ENCODE peak calls at places on chromosomes 13 and 19, in six cellular contexts. Y, V, E, G, M and O are unnamed samples.

GRCh38 chr19:51364200-51365106 is 1.7 kb downstream of the ETFB start:
- DNase-seq in Y (no peak), V (no peak), E (no peak), G (no peak), M (peak), O (no peak)

GRCh38 chr19:1469936-1470863 is 8.8 kb downstream of the C19orf25 start:
- DNase-seq in Y (peak), V (peak), E (peak), G (no peak), M (no peak), O (peak)

GRCh38 chr19:3178377-3178972 is at the start of gene S1PR4:
- DNase-seq in Y (peak), V (no peak), E (no peak), G (no peak), M (no peak), O (peak)

GRCh38 chr19:51365211-51366049 is 758 bp downstream of the ETFB start:
- DNase-seq in Y (no peak), V (no peak), E (no peak), G (no peak), M (peak), O (no peak)

GRCh38 chr13:110841846-110842245 is 73.0 kb downstream of the ANKRD10 start:
- DNase-seq in Y (no peak), V (no peak), E (no peak), G (no peak), M (no peak), O (no peak)

GRCh38 chr19:19595171-19595701 is 23.3 kb downstream of the PBX4 start:
- DNase-seq in Y (no peak), V (no peak), E (no peak), G (no peak), M (no peak), O (no peak)

GRCh38 chr19:40612831-40613668 is 11.9 kb downstream of the LTBP4 start:
- DNase-seq in Y (no peak), V (peak), E (peak), G (no peak), M (no peak), O (peak)

GRCh38 chr13:78129850-78130249 is 211.2 kb upstream of the EDNRB start:
- DNase-seq in Y (no peak), V (no peak), E (no peak), G (no peak), M (no peak), O (no peak)

GRCh38 chr19:54155694-54156093 is 3.8 kb downstream of the LENG1 start:
- DNase-seq in Y (no peak), V (no peak), E (no peak), G (no peak), M (no peak), O (no peak)

GRCh38 chr13:43196171-43196611 is 172.8 kb downstream of the DNAJC15 start:
- DNase-seq in Y (no peak), V (no peak), E (no peak), G (no peak), M (no peak), O (no peak)

GRCh38 chr13:22961835-22962537 is 218.8 kb upstream of the SGCG start:
- DNase-seq in Y (no peak), V (peak), E (no peak), G (no peak), M (no peak), O (no peak)

GRCh38 chr19:6890421-6890913 is 3.1 kb downstream of the ADGRE1 start:
- DNase-seq in Y (no peak), V (no peak), E (no peak), G (no peak), M (no peak), O (no peak)

GRCh38 chr13:29905845-29906244 is 55.4 kb upstream of the UBL3 start:
- DNase-seq in Y (no peak), V (no peak), E (no peak), G (no peak), M (peak), O (no peak)

GRCh38 chr19:20154636-20155035 is 12.4 kb upstream of the ZNF486 start:
- DNase-seq in Y (no peak), V (no peak), E (no peak), G (no peak), M (no peak), O (no peak)

GRCh38 chr13:57629821-57630235 is 1.7 kb upstream of the PCDH17 start:
- DNase-seq in Y (no peak), V (peak), E (peak), G (no peak), M (no peak), O (no peak)

GRCh38 chr19:33146209-33146608 is 14.3 kb downstream of the WDR88 start:
- DNase-seq in Y (no peak), V (no peak), E (no peak), G (no peak), M (no peak), O (no peak)

DNA sequence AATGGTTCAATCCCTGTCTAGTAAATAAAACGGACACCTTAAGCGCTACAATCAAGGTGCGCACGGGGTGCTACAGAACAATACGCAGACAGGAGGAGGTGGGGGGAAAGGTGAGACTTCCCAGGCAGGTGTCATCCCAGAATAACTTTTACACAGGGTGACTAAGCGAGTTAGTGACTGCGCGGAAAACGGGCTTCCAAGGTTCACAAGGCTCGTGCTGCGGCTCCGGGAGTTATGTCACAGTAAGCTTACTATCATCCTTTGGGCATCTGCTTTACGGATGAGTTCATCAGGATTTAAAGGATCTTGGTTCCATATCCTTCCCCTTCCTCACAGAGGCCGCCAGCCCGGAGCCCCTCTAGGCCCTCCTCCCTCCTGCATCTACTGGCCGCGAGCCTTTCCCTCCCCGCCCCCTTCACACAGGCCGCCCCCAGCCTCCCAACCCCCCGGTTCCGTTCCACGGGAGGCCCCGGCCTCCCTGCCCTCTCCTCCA is 487 bp upstream of the IFT88 start:
- DNase-seq in Y (no peak), V (no peak), E (no peak), G (no peak), M (peak), O (no peak)
- TF ChIP-seq POLR2A in Y (no peak), V (no peak), E (no peak), G (no peak), M (peak), O (no peak)

GRCh38 chr19:17076539-17076919 is 952 bp downstream of the MYO9B start:
- DNase-seq in Y (no peak), V (no peak), E (no peak), G (no peak), M (no peak), O (no peak)

GRCh38 chr19:17078920-17079709 is 3.5 kb downstream of the MYO9B start:
- DNase-seq in Y (no peak), V (no peak), E (no peak), G (no peak), M (no peak), O (no peak)

GRCh38 chr19:17079710-17080440 is 4.3 kb downstream of the MYO9B start:
- DNase-seq in Y (peak), V (no peak), E (no peak), G (peak), M (peak), O (peak)

GRCh38 chr19:17077447-17078028 is 2.0 kb downstream of the MYO9B start:
- DNase-seq in Y (no peak), V (no peak), E (no peak), G (no peak), M (no peak), O (no peak)

GRCh38 chr19:17078038-17078919 is 2.7 kb downstream of the MYO9B start:
- DNase-seq in Y (no peak), V (no peak), E (no peak), G (no peak), M (no peak), O (no peak)
- TF ChIP-seq TAF1 in Y (no peak), V (no peak), E (no peak), G (no peak), M (no peak), O (no peak)

DNA sequence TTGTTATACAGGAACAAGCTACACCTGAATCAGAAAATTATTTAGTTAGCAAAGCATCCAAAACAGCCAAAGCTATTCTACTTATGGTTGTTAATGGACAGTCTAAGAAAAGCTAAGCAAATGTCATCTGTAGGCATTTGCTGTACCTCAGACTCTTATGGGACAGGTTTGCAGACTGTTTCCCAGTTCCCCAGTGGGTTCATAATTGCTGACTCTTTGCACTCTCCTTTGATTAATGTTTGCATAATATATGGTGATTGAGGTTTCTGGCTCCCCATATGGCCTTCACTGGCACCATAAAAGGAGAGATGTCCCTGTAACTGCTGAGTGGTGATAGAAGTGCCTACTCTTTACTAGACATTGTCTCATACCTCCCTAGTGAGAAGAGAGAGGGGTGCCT is 142.1 kb downstream of the GPC6 start:
- DNase-seq in Y (no peak), V (no peak), E (peak), G (no peak), M (no peak), O (no peak)
- TF ChIP-seq POLR2A in Y (no peak), V (no peak), E (no peak), G (no peak), M (no peak), O (no peak)

GRCh38 chr19:5103061-5103701 is 134.3 kb downstream of the KDM4B start:
- DNase-seq in Y (no peak), V (no peak), E (no peak), G (no peak), M (no peak), O (no peak)
- TF ChIP-seq TAF1 in Y (no peak), V (no peak), E (no peak), G (no peak), M (no peak), O (no peak)

GRCh38 chr13:109479991-109480696 is 306.2 kb downstream of the IRS2 start:
- DNase-seq in Y (no peak), V (no peak), E (no peak), G (no peak), M (no peak), O (no peak)

GRCh38 chr13:109479534-109479933 is 306.8 kb downstream of the IRS2 start:
- DNase-seq in Y (no peak), V (no peak), E (no peak), G (no peak), M (no peak), O (no peak)

GRCh38 chr13:109481046-109481445 is 305.3 kb downstream of the IRS2 start:
- DNase-seq in Y (no peak), V (no peak), E (no peak), G (no peak), M (no peak), O (no peak)

GRCh38 chr13:109483369-109483768 is 303.0 kb downstream of the IRS2 start:
- DNase-seq in Y (no peak), V (no peak), E (no peak), G (no peak), M (no peak), O (no peak)

DNA sequence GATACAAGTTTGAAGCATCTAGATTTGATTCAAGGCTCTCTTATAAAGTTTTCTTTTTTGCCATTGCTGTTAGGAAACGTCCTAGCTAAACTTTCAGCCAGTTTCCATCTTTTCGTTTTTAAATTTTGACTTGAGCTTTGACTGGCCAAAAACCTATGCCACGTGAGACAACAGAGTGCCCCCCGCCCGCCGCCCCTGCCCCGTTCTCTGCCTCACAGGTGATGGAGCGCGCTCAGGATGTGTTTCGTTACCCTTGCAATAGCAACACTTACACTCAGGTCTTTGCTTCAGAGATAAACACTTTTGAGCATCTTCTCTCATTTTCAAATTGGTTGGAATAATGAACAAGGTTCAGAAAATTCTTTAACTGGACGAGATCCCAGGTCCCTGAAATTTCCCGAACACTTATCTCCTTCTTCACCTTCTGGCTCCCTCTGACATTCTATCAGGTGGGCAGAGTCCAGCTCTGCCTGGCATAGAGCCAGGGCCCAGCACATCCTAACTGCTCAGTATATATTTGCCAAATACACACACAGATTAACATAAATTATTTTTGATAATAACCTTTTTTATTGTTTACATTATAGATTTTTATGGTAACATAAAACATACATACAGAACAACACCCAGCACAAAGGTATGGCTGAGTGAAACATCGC is 301.1 kb downstream of the IRS2 start:
- DNase-seq in Y (no peak), V (no peak), E (no peak), G (no peak), M (no peak), O (no peak)
- TF ChIP-seq POLR2A in Y (no peak), V (no peak), E (no peak), G (no peak), M (no peak), O (no peak)

GRCh38 chr13:106651442-106651841 is 83.5 kb upstream of the ARGLU1 start:
- DNase-seq in Y (no peak), V (no peak), E (no peak), G (no peak), M (no peak), O (no peak)
- TF ChIP-seq TAF1 in Y (no peak), V (no peak), E (no peak), G (no peak), M (no peak), O (no peak)

DNA sequence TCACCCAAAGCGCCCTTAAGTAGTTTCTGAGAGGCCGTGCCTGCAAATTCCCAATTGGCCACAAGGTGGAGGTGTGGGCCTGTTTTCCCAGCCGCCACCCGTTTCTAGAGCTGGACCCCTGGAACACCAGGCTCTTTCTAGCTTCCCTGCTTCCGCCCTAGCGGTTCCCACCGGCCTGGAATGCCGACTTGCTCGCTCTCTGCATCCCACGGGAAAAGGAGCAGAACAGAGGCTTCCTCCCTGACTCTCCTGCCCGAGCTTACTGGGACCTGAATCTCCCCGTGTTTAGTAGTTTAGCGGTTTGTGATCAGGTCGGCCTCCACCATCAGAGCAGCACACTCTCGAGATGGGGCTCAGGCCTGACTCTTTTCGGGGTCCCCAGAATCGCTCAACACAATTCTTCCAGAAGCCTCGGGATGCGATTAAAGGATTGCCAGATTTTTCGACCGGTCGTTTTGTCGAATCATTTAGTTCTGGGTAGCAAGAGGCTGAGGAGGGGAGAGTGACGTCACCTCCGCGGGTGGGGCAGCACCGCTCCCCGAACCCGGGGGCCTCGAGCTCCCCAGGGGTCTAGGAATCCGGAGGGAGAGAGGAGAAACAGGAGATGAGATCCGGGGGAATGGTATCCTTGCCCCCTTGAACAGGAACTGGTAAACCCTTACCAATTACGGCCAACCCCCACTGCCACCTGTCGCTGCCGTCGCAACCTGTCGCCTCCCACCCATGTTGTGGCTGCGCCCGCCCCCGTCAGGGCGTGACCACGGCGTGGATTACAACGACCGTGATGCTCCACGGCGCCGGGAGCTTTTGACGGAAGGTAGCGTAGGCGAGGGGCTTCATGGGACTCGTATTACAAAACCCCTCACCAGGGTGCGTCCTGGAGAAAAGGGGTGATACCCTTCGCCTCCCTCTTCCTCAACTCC is 8.0 kb downstream of the NAPSA start:
- DNase-seq in Y (peak), V (peak), E (peak), G (peak), M (peak), O (peak)
- TF ChIP-seq POLR2A in Y (peak), V (no peak), E (peak), G (peak), M (no peak), O (peak)

GRCh38 chr13:54185101-54185500 is 1156.5 kb downstream of the OLFM4 start:
- DNase-seq in Y (no peak), V (no peak), E (no peak), G (no peak), M (no peak), O (no peak)
- TF ChIP-seq TAF1 in Y (no peak), V (no peak), E (no peak), G (no peak), M (no peak), O (no peak)